ENCODE peak calls at places on chromosome X, in eight cellular contexts. U, Z, B, L, R, O, F and E are unnamed samples.

GRCh38 chrX:73963682-73964081 is 340.3 kb upstream of the ZCCHC13 start:
- DNase-seq in Z (no peak), O (no peak), F (no peak), L (no peak), B (no peak), R (no peak), U (no peak), E (no peak)

GRCh38 chrX:85107407-85107806 is 103.7 kb downstream of the APOOL start:
- DNase-seq in L (peak), B (no peak), R (no peak), O (no peak), F (no peak), Z (no peak), U (no peak), E (no peak)

GRCh38 chrX:28659269-28659668 is 72.0 kb downstream of the IL1RAPL1 start:
- DNase-seq in R (no peak), Z (no peak), B (no peak), U (no peak), F (peak), O (no peak), L (no peak), E (peak)

GRCh38 chrX:137479394-137479793 is 86.5 kb upstream of the ZIC3 start:
- DNase-seq in Z (no peak), F (peak), R (no peak), U (no peak), L (no peak), O (no peak), B (no peak), E (no peak)

GRCh38 chrX:147838465-147839131 is 73.1 kb upstream of the FMR1 start:
- DNase-seq in U (no peak), F (no peak), L (no peak), Z (no peak), R (no peak), O (no peak), B (no peak), E (peak)

GRCh38 chrX:30504309-30504708 is 73.3 kb downstream of the TASL start:
- DNase-seq in R (peak), O (no peak), U (peak), B (no peak), Z (no peak), F (no peak), L (no peak), E (peak)

GRCh38 chrX:96372313-96373046 is 312.2 kb upstream of the DIAPH2 start:
- DNase-seq in L (no peak), Z (no peak), R (peak), F (peak), O (no peak), U (peak), B (no peak), E (peak)

GRCh38 chrX:37462346-37462745 is 109.1 kb upstream of the LANCL3 start:
- DNase-seq in B (no peak), O (no peak), F (no peak), L (no peak), U (no peak), R (no peak), Z (no peak), E (no peak)

GRCh38 chrX:48747415-48748026 is 14.0 kb upstream of the GLOD5 start:
- DNase-seq in Z (no peak), B (no peak), U (no peak), F (no peak), L (no peak), R (no peak), O (no peak), E (no peak)

GRCh38 chrX:123626962-123627361 is 105.9 kb downstream of the THOC2 start:
- DNase-seq in R (no peak), U (peak), B (no peak), Z (no peak), L (no peak), O (no peak), F (no peak), E (no peak)

GRCh38 chrX:107293056-107293455 is 86.6 kb downstream of the DNAAF6 start:
- DNase-seq in F (no peak), B (no peak), O (no peak), R (no peak), Z (no peak), L (no peak), U (no peak), E (no peak)

GRCh38 chrX:150269613-150270254 is 93.4 kb upstream of the MAMLD1 start:
- DNase-seq in O (no peak), B (no peak), Z (peak), F (peak), R (no peak), U (no peak), L (no peak), E (no peak)

GRCh38 chrX:24117288-24117687 is 32.2 kb upstream of the ZFX start:
- DNase-seq in R (no peak), U (peak), L (no peak), B (no peak), F (peak), Z (no peak), O (peak), E (no peak)

GRCh38 chrX:31199051-31199769 is 127.4 kb upstream of the FTHL17 start:
- DNase-seq in O (no peak), B (no peak), F (peak), Z (no peak), U (no peak), R (no peak), L (no peak), E (no peak)

GRCh38 chrX:22690116-22690515 is 309.6 kb upstream of the DDX53 start:
- DNase-seq in U (peak), O (no peak), R (no peak), B (no peak), L (no peak), F (no peak), Z (no peak), E (no peak)

GRCh38 chrX:105475801-105476200 is 255.3 kb upstream of the TEX13A start:
- DNase-seq in R (no peak), F (no peak), B (no peak), O (no peak), L (no peak), U (no peak), Z (no peak), E (no peak)

GRCh38 chrX:9873952-9874351 is 87.7 kb downstream of the SHROOM2 start:
- DNase-seq in B (no peak), U (peak), L (no peak), O (no peak), Z (peak), F (no peak), R (peak), E (peak)

GRCh38 chrX:110588164-110588563 is 207.5 kb downstream of the CHRDL1 start:
- DNase-seq in L (no peak), F (no peak), Z (no peak), B (no peak), U (no peak), O (no peak), R (no peak), E (no peak)

GRCh38 chrX:3807906-3808305 is 94.5 kb upstream of the PRKX start:
- DNase-seq in B (no peak), Z (no peak), R (no peak), O (no peak), F (no peak), L (no peak), U (no peak), E (no peak)

GRCh38 chrX:10098235-10098819 is 58.4 kb upstream of the CLCN4 start:
- DNase-seq in L (no peak), R (no peak), U (no peak), O (no peak), Z (no peak), B (no peak), F (no peak), E (no peak)

GRCh38 chrX:39534949-39535348 is 562.8 kb downstream of the BCOR start:
- DNase-seq in B (no peak), L (no peak), Z (no peak), R (no peak), O (no peak), U (no peak), F (no peak), E (no peak)

GRCh38 chrX:120736989-120737388 is 107.1 kb upstream of the C1GALT1C1 start:
- DNase-seq in O (no peak), Z (no peak), F (no peak), R (no peak), B (no peak), L (no peak), U (peak), E (no peak)

GRCh38 chrX:74449322-74449936 is 28.1 kb downstream of the SLC16A2 start:
- DNase-seq in Z (peak), U (peak), L (no peak), R (peak), F (peak), B (no peak), O (no peak), E (no peak)

GRCh38 chrX:24902808-24903207 is 113.0 kb downstream of the ARX start:
- DNase-seq in U (peak), B (no peak), R (no peak), O (no peak), F (no peak), Z (no peak), L (no peak), E (no peak)

GRCh38 chrX:149275836-149276235 is 229.3 kb downstream of the IDS start:
- DNase-seq in F (no peak), B (no peak), Z (no peak), R (no peak), L (no peak), O (no peak), U (no peak), E (no peak)

GRCh38 chrX:47584714-47585113 is 2.5 kb downstream of the TIMP1 start:
- DNase-seq in L (no peak), F (no peak), B (no peak), R (no peak), U (no peak), O (no peak), Z (no peak), E (no peak)

GRCh38 chrX:21940356-21940829 is at the start of gene SMS:
- DNase-seq in F (peak), B (no peak), Z (peak), L (peak), R (no peak), O (peak), U (peak), E (peak)

GRCh38 chrX:20427173-20427770 is 160.6 kb upstream of the RPS6KA3 start:
- DNase-seq in O (no peak), Z (no peak), L (no peak), F (no peak), U (no peak), B (no peak), R (no peak), E (no peak)

GRCh38 chrX:100083146-100083715 is 326.8 kb downstream of the PCDH19 start:
- DNase-seq in Z (no peak), R (no peak), B (no peak), U (no peak), O (no peak), L (no peak), F (no peak), E (no peak)

GRCh38 chrX:71224098-71224708 is 1.2 kb downstream of the GJB1 start:
- DNase-seq in L (no peak), Z (no peak), U (no peak), B (no peak), O (no peak), F (no peak), R (no peak), E (no peak)

GRCh38 chrX:108420481-108420880 is 17.7 kb downstream of the COL4A6 start:
- DNase-seq in B (no peak), L (no peak), O (no peak), R (no peak), F (no peak), U (no peak), Z (no peak), E (no peak)

GRCh38 chrX:1526565-1526964 is 10.4 kb downstream of the P2RY8 start:
- DNase-seq in F (no peak), O (no peak), Z (no peak), B (no peak), U (no peak), R (no peak), L (no peak), E (no peak)

GRCh38 chrX:19629541-19629940 is 114.2 kb upstream of the MAP3K15 start:
- DNase-seq in Z (no peak), L (no peak), R (no peak), B (no peak), F (no peak), O (no peak), U (no peak), E (no peak)

GRCh38 chrX:119605398-119605738 is 856 bp downstream of the NKRF start:
- DNase-seq in B (no peak), O (no peak), F (no peak), L (no peak), R (no peak), U (no peak), Z (no peak), E (peak)

GRCh38 chrX:119604778-119605177 is 1.4 kb downstream of the NKRF start:
- DNase-seq in O (no peak), L (no peak), Z (no peak), R (no peak), U (no peak), F (no peak), B (no peak), E (peak)

GRCh38 chrX:119606508-119607389 is 525 bp upstream of the NKRF start:
- DNase-seq in B (no peak), R (peak), L (no peak), U (peak), Z (no peak), O (no peak), F (no peak), E (no peak)

GRCh38 chrX:119602701-119603255 is 3.4 kb downstream of the NKRF start:
- DNase-seq in U (no peak), F (no peak), R (no peak), O (no peak), B (no peak), L (no peak), Z (no peak), E (no peak)

DNA sequence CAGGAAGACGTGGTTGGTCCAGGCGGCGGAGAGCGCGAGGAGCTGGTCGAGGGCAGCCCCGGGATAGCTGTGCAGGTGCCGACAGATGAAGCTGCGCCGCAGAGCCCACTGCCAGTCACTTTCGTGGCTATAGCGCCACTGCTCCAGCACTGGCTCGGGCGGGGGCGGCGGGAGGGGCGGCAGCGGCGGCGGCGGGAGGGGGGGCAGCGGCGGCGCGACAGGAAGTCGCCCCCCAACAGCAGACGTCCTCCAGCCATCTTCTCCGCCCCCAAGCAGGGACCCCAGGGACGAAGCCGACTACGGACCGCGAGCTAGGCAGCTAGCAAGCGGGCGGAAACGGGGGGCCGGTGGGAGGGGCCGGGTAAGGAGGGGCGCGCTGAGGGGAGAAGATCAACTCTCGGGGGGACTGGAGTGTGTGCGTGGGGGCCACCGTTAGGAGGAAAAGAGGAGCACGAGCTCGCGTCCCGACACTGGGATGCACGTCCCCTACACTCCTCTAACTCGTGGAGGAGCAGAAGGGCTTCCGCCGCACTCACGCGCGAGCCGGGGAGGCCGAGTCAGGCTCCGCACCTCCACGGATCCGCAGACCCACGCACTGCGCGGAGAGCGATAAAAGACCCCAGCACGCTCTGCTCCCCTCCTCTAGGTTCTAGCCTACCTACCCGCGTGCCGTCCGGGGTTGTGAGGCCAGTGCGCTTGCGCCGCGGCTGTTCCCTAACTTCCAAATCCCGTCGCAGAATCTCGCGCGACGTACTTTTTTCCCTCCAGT is at the start of gene NKRF:
- DNase-seq in R (no peak), F (peak), O (peak), B (peak), U (peak), Z (peak), L (peak), E (peak)
- TF ChIP-seq POLR2A in R (peak), F (peak), O (peak), B (peak), U (peak), Z (no peak), L (no peak), E (peak)

DNA sequence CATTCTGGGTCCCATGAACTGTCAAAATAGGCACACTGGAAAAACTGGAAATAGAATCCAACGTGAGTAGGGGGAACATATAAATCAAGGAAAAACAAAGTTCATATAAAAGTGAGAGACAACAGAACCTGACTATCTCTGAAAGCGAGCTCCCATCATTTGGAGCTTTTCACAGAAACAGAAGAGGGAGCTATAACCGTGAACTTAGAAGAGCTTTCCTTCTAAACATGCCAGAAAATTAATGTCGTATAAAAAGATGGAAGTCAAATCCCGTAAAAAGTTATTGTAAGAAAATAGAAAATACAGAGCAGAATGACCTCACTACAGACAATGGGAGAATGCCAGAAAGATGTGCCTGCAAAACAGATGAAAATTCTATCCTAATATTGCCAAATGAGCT is 23.9 kb upstream of the HSD17B10 start:
- DNase-seq in O (no peak), L (no peak), R (no peak), U (peak), B (no peak), F (no peak), Z (no peak), E (no peak)
- TF ChIP-seq POLR2A in O (no peak), L (no peak), R (no peak), U (no peak), B (no peak), F (no peak), Z (no peak), E (no peak)

GRCh38 chrX:139932901-139933796 is at the start of gene ATP11C:
- DNase-seq in R (peak), O (peak), F (peak), B (peak), U (peak), L (peak), Z (peak), E (peak)
- TF ChIP-seq POLR2A in R (peak), O (peak), F (peak), B (no peak), U (no peak), L (peak), Z (no peak), E (peak)

GRCh38 chrX:102651242-102651967 is at the start of gene GPRASP1:
- DNase-seq in R (no peak), O (peak), U (peak), B (peak), F (peak), Z (no peak), L (peak), E (peak)
- TF ChIP-seq POLR2A in R (no peak), O (peak), U (no peak), B (no peak), F (peak), Z (no peak), L (peak), E (no peak)

GRCh38 chrX:130902783-130903613 is at the start of gene ENOX2:
- DNase-seq in L (peak), B (peak), O (peak), Z (peak), R (peak), U (peak), F (peak), E (peak)
- TF ChIP-seq POLR2A in L (peak), B (no peak), O (peak), Z (no peak), R (peak), U (peak), F (peak), E (peak)